ENCODE peak calls at places on chromosomes 12 and 14, in four cellular contexts. One of them, this sample, is unnamed.

GRCh38 chr14:103074699-103075341 is 9.2 kb upstream of the LBHD2 start:
- DNase-seq in HepG2: peak
- DNase-seq in WTC11: no peak
- DNase-seq in K562: peak
- DNase-seq in this sample: no peak

GRCh38 chr14:89348726-89349125 is 68.3 kb downstream of the FOXN3 start:
- DNase-seq in WTC11: no peak
- DNase-seq in HepG2: no peak
- DNase-seq in K562: no peak
- DNase-seq in this sample: no peak

GRCh38 chr14:54653764-54654469 is 87.0 kb downstream of the SAMD4A start:
- DNase-seq in HepG2: peak
- DNase-seq in K562: no peak
- DNase-seq in WTC11: no peak
- DNase-seq in this sample: no peak

GRCh38 chr12:1929985-1930815 is 11.7 kb upstream of the CACNA2D4 start:
- DNase-seq in WTC11: no peak
- DNase-seq in HepG2: no peak
- DNase-seq in K562: no peak
- DNase-seq in this sample: no peak

GRCh38 chr12:117685115-117685926 is 283.5 kb downstream of the KSR2 start:
- DNase-seq in K562: peak
- DNase-seq in HepG2: peak
- DNase-seq in WTC11: peak
- DNase-seq in this sample: peak

GRCh38 chr12:86719381-86719780 is 463.2 kb upstream of the MGAT4C start:
- DNase-seq in WTC11: no peak
- DNase-seq in K562: no peak
- DNase-seq in HepG2: no peak
- DNase-seq in this sample: no peak

GRCh38 chr12:62781136-62781880 is 153.6 kb downstream of the PPM1H start:
- DNase-seq in HepG2: no peak
- DNase-seq in K562: no peak
- DNase-seq in WTC11: no peak
- DNase-seq in this sample: no peak

GRCh38 chr12:94418517-94418916 is 41.1 kb downstream of the CEP83 start:
- DNase-seq in WTC11: no peak
- DNase-seq in K562: no peak
- DNase-seq in HepG2: peak
- DNase-seq in this sample: no peak

GRCh38 chr12:1606021-1606622 is 11.7 kb upstream of the FBXL14 start:
- DNase-seq in K562: peak
- DNase-seq in HepG2: peak
- DNase-seq in WTC11: peak
- DNase-seq in this sample: peak

GRCh38 chr14:68535404-68536024 is 257.4 kb downstream of the ZFP36L1 start:
- DNase-seq in WTC11: no peak
- DNase-seq in K562: no peak
- DNase-seq in HepG2: no peak
- DNase-seq in this sample: no peak

GRCh38 chr12:82655751-82656150 is 31.0 kb upstream of the TMTC2 start:
- DNase-seq in K562: no peak
- DNase-seq in WTC11: no peak
- DNase-seq in HepG2: peak
- DNase-seq in this sample: no peak

GRCh38 chr12:51000245-51000644 is 25.9 kb downstream of the SLC11A2 start:
- DNase-seq in HepG2: no peak
- DNase-seq in K562: no peak
- DNase-seq in WTC11: no peak
- DNase-seq in this sample: no peak

GRCh38 chr14:23382276-23382675 is 5.4 kb downstream of the CMTM5 start:
- DNase-seq in WTC11: no peak
- DNase-seq in K562: no peak
- DNase-seq in HepG2: no peak
- DNase-seq in this sample: no peak

GRCh38 chr14:102155150-102155549 is 15.5 kb downstream of the WDR20 start:
- DNase-seq in K562: no peak
- DNase-seq in WTC11: no peak
- DNase-seq in HepG2: peak
- DNase-seq in this sample: no peak

GRCh38 chr14:61934385-61934784 is 172.2 kb downstream of the SNAPC1 start:
- DNase-seq in WTC11: no peak
- DNase-seq in HepG2: no peak
- DNase-seq in K562: no peak
- DNase-seq in this sample: no peak

GRCh38 chr14:54881235-54881760 is 21.3 kb downstream of the GCH1 start:
- DNase-seq in K562: no peak
- DNase-seq in WTC11: no peak
- DNase-seq in HepG2: no peak
- DNase-seq in this sample: no peak

GRCh38 chr14:99141236-99141635 is 130.8 kb downstream of the BCL11B start:
- DNase-seq in K562: no peak
- DNase-seq in WTC11: no peak
- DNase-seq in HepG2: no peak
- DNase-seq in this sample: no peak

GRCh38 chr12:67413577-67413976 is 144.4 kb downstream of the CAND1 start:
- DNase-seq in HepG2: no peak
- DNase-seq in K562: no peak
- DNase-seq in WTC11: no peak
- DNase-seq in this sample: no peak

GRCh38 chr14:104282332-104283196 is 144.2 kb downstream of the KIF26A start:
- DNase-seq in K562: no peak
- DNase-seq in HepG2: no peak
- DNase-seq in WTC11: peak
- DNase-seq in this sample: no peak

GRCh38 chr12:6550294-6551062 is 5.4 kb downstream of the IFFO1 start:
- DNase-seq in HepG2: no peak
- DNase-seq in K562: no peak
- DNase-seq in WTC11: no peak
- DNase-seq in this sample: no peak

GRCh38 chr14:71780075-71780474 is 152.2 kb upstream of the RGS6 start:
- DNase-seq in K562: no peak
- DNase-seq in HepG2: no peak
- DNase-seq in WTC11: no peak
- DNase-seq in this sample: no peak

GRCh38 chr14:73755434-73756014 is 41.3 kb upstream of the PNMA1 start:
- DNase-seq in WTC11: no peak
- DNase-seq in HepG2: no peak
- DNase-seq in K562: peak
- DNase-seq in this sample: no peak

GRCh38 chr12:80946591-80946990 is 8.9 kb upstream of the LIN7A start:
- DNase-seq in K562: no peak
- DNase-seq in WTC11: no peak
- DNase-seq in HepG2: no peak
- DNase-seq in this sample: no peak

GRCh38 chr12:76688627-76689026 is 75.3 kb upstream of the ZDHHC17 start:
- DNase-seq in WTC11: no peak
- DNase-seq in K562: no peak
- DNase-seq in HepG2: no peak
- DNase-seq in this sample: peak

GRCh38 chr14:54893151-54893760 is 9.4 kb downstream of the GCH1 start:
- DNase-seq in HepG2: peak
- DNase-seq in K562: peak
- DNase-seq in WTC11: no peak
- DNase-seq in this sample: peak

GRCh38 chr12:57779736-57780135 is 2.9 kb upstream of the TSFM start:
- DNase-seq in K562: no peak
- DNase-seq in WTC11: no peak
- DNase-seq in HepG2: no peak
- DNase-seq in this sample: no peak

GRCh38 chr12:25552681-25553080 is 402 bp downstream of the LMNTD1 start:
- DNase-seq in HepG2: no peak
- DNase-seq in K562: no peak
- DNase-seq in WTC11: no peak
- DNase-seq in this sample: no peak

GRCh38 chr14:20855652-20856291 is 35.4 kb upstream of the RNASE3 start:
- DNase-seq in K562: peak
- DNase-seq in HepG2: peak
- DNase-seq in WTC11: peak
- DNase-seq in this sample: peak

GRCh38 chr12:68854554-68854953 is 46.6 kb downstream of the MDM2 start:
- DNase-seq in WTC11: no peak
- DNase-seq in K562: no peak
- DNase-seq in HepG2: no peak
- DNase-seq in this sample: no peak

GRCh38 chr12:66086001-66086400 is 44.5 kb downstream of the LLPH start:
- DNase-seq in K562: no peak
- DNase-seq in HepG2: no peak
- DNase-seq in WTC11: no peak
- DNase-seq in this sample: no peak

GRCh38 chr14:85533821-85534271 is 3.9 kb downstream of the FLRT2 start:
- DNase-seq in WTC11: peak
- DNase-seq in K562: no peak
- DNase-seq in HepG2: no peak
- DNase-seq in this sample: no peak

GRCh38 chr14:54420478-54421116 is 20.6 kb downstream of the CNIH1 start:
- DNase-seq in WTC11: peak
- DNase-seq in HepG2: peak
- DNase-seq in K562: peak
- DNase-seq in this sample: peak

GRCh38 chr12:29818925-29819324 is 35.2 kb upstream of the TMTC1 start:
- DNase-seq in K562: no peak
- DNase-seq in WTC11: no peak
- DNase-seq in HepG2: no peak
- DNase-seq in this sample: no peak

GRCh38 chr14:87049886-87050820 is 942.8 kb downstream of the GALC start:
- DNase-seq in HepG2: peak
- DNase-seq in K562: peak
- DNase-seq in WTC11: peak
- DNase-seq in this sample: peak

GRCh38 chr12:110312581-110313360 is 31.7 kb downstream of the ATP2A2 start:
- DNase-seq in HepG2: no peak
- DNase-seq in K562: no peak
- DNase-seq in WTC11: no peak
- DNase-seq in this sample: no peak
- TF ChIP-seq ELF4 in HepG2: no peak
- TF ChIP-seq ELF4 in K562: no peak
- TF ChIP-seq ELF4 in WTC11: no peak
- TF ChIP-seq ELF4 in this sample: no peak

GRCh38 chr14:65834812-65835211 is 422.3 kb downstream of the FUT8 start:
- DNase-seq in K562: no peak
- DNase-seq in WTC11: no peak
- DNase-seq in HepG2: no peak
- DNase-seq in this sample: no peak

GRCh38 chr14:65835501-65835900 is 423.0 kb downstream of the FUT8 start:
- DNase-seq in K562: no peak
- DNase-seq in WTC11: no peak
- DNase-seq in HepG2: no peak
- DNase-seq in this sample: no peak

GRCh38 chr14:65833256-65833880 is 420.8 kb downstream of the FUT8 start:
- DNase-seq in K562: no peak
- DNase-seq in HepG2: no peak
- DNase-seq in WTC11: no peak
- DNase-seq in this sample: no peak

GRCh38 chr14:65834051-65834450 is 421.5 kb downstream of the FUT8 start:
- DNase-seq in WTC11: no peak
- DNase-seq in K562: no peak
- DNase-seq in HepG2: no peak
- DNase-seq in this sample: no peak

DNA sequence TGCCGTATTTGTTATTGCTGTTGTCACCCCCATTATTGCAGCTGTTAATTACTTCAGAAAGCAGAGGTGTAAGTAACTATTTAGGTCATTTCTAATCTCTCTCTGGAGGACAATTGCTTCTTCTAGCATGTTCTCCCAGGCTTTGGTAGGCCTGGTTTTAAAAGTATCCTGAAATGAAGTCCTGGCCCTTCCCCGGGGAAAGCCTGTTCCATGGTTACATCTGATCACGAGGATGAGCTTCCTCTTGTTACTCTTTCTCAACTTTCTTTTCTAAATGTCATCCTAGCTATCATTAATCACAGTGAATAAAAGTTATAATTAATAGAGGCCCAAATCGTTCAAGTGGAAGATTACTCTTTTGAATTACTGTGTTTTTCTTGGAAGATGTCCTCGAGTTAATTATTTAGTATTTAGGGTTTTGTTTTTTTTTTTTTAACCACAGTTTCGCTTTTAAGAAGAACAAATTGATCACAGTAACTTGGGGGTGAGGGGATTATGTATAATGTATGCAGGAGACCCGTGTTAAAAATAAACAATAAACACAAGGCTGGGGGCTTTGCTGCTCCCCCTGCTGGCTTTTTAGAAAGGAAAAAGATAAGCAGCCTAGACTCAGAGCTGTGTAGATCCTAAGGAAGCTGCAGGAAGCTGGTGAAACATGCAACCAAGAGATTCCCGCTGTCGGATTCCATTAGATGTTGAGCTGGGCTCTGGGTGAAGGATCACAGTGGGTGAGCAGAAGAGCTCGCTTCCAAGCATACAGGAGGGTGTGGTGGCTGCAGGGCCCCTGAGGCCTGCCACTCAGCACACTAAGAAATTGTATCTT is 420.1 kb downstream of the FUT8 start:
- DNase-seq in WTC11: no peak
- DNase-seq in K562: no peak
- DNase-seq in HepG2: peak
- DNase-seq in this sample: peak
- TF ChIP-seq ELF4 in WTC11: no peak
- TF ChIP-seq ELF4 in K562: no peak
- TF ChIP-seq ELF4 in HepG2: no peak
- TF ChIP-seq ELF4 in this sample: no peak

DNA sequence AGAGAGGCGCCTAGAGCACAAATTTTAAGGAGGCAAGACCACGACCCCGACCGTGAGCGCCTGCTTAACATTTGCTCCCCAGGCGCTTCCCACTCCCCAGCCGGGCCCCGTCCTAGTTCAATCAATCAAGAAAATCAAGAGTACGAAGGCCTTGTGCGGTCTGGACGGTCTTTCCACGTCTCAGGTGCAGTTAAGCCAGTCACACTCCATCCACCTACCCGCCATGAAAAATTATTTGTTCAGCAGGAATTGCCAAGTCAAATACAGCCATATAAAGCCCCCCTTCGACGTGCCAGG is 610 bp upstream of the LRR1 start:
- DNase-seq in K562: peak
- DNase-seq in HepG2: no peak
- DNase-seq in WTC11: no peak
- DNase-seq in this sample: no peak
- TF ChIP-seq ELF4 in K562: no peak
- TF ChIP-seq ELF4 in HepG2: no peak
- TF ChIP-seq ELF4 in WTC11: no peak
- TF ChIP-seq ELF4 in this sample: no peak

GRCh38 chr12:122051231-122051876 is 27.2 kb upstream of the MLXIP start:
- DNase-seq in K562: no peak
- DNase-seq in HepG2: peak
- DNase-seq in WTC11: no peak
- DNase-seq in this sample: no peak
- TF ChIP-seq ELF4 in K562: no peak
- TF ChIP-seq ELF4 in HepG2: no peak
- TF ChIP-seq ELF4 in WTC11: no peak
- TF ChIP-seq ELF4 in this sample: no peak

This sample was measured in HEK293T.